ENCODE peak calls at places on chromosomes 2 and 18, in four cellular contexts. T is HepG2, R is H1, W is GM12878. M is an unnamed sample. For H3K27me3, the result is how much of the 10 kb centered on the place peaks cover.

GRCh38 chr2:159035790-159036411 is 67.5 kb downstream of the TANC1 start:
- DNase-seq in T (peak), R (no peak), W (no peak), M (peak)

GRCh38 chr2:191625016-191625415 is 52.9 kb upstream of the NABP1 start:
- DNase-seq in T (peak), R (no peak), W (no peak), M (no peak)

GRCh38 chr2:171088057-171088834 is 72.4 kb downstream of the TLK1 start:
- DNase-seq in T (no peak), R (no peak), W (no peak), M (no peak)

GRCh38 chr2:207746131-207746530 is 23.6 kb downstream of the FZD5 start:
- DNase-seq in T (peak), R (no peak), W (no peak), M (peak)

GRCh38 chr18:35178260-35178659 is 62.6 kb upstream of the ZNF397 start:
- DNase-seq in T (no peak), R (no peak), W (no peak), M (no peak)

GRCh38 chr2:197708331-197708730 is 3.2 kb downstream of the MARS2 start:
- DNase-seq in T (peak), R (no peak), W (no peak), M (no peak)

GRCh38 chr2:217611626-217612127 is 391.1 kb downstream of the TNS1 start:
- DNase-seq in T (no peak), R (no peak), W (no peak), M (no peak)

GRCh38 chr18:62413189-62413588 is 88.1 kb downstream of the TNFRSF11A start:
- DNase-seq in T (no peak), R (no peak), W (no peak), M (no peak)

GRCh38 chr2:19580830-19581229 is 222.4 kb upstream of the OSR1 start:
- DNase-seq in T (peak), R (no peak), W (no peak), M (no peak)

GRCh38 chr2:62305421-62306176 is 109.7 kb downstream of the B3GNT2 start:
- DNase-seq in T (no peak), R (no peak), W (peak), M (no peak)

GRCh38 chr2:99957724-99958123 is 184.7 kb downstream of the AFF3 start:
- DNase-seq in T (no peak), R (no peak), W (no peak), M (no peak)

GRCh38 chr2:170813611-170814550 is 2.8 kb upstream of the GAD1 start:
- DNase-seq in T (peak), R (peak), W (no peak), M (peak)

GRCh38 chr2:105042189-105042588 is 4.3 kb downstream of the MRPS9 start:
- DNase-seq in T (no peak), R (no peak), W (no peak), M (no peak)

GRCh38 chr2:109061736-109062557 is 67.1 kb upstream of the SH3RF3 start:
- DNase-seq in T (no peak), R (no peak), W (no peak), M (no peak)
- H3K27me3 ChIP-seq in T (under half), R (under half), W (under half), M (under half)

DNA sequence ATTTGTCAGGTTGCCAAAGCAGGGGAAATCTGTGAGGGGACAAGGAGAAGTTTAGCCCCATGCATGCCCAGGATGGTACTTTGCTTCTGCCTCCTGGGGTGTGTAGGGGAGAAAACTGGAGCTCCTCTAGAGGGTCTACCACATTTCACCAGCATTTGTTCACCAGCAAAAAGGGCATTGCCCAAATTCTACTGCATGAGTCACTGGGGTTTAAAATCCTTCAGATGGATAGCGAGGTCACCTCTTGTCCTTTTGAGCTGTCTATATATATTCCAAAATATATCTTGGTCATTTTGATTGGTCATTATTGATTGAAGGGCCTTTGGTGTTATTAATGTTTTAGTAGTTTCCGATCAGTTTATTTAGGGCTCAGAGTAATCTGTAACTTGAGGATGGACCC is 18.7 kb downstream of the FHOD3 start:
- DNase-seq in T (no peak), R (peak), W (no peak), M (no peak)
- H3K9ac ChIP-seq in T (no peak), R (no peak), W (no peak), M (no peak)

GRCh38 chr2:84905181-84906107 is at the start of gene TMSB10:
- DNase-seq in T (peak), R (peak), W (no peak), M (no peak)

GRCh38 chr2:84904717-84905174 is 710 bp upstream of the TMSB10 start:
- DNase-seq in T (no peak), R (peak), W (no peak), M (no peak)

GRCh38 chr2:84908948-84909713 is 3.7 kb downstream of the TMSB10 start:
- DNase-seq in T (no peak), R (no peak), W (no peak), M (no peak)

GRCh38 chr2:84906108-84906899 is 848 bp downstream of the TMSB10 start:
- DNase-seq in T (no peak), R (no peak), W (no peak), M (no peak)

GRCh38 chr2:84906900-84907714 is 1.7 kb downstream of the TMSB10 start:
- DNase-seq in T (peak), R (no peak), W (no peak), M (no peak)
- TF ChIP-seq SUZ12 in T (no peak), R (peak), W (no peak), M (no peak)

GRCh38 chr2:181596556-181596955 is 60.3 kb downstream of the CERKL start:
- DNase-seq in T (no peak), R (no peak), W (no peak), M (no peak)
- H3K27me3 ChIP-seq in T (under half), R (under half), W (under half), M (under half)

DNA sequence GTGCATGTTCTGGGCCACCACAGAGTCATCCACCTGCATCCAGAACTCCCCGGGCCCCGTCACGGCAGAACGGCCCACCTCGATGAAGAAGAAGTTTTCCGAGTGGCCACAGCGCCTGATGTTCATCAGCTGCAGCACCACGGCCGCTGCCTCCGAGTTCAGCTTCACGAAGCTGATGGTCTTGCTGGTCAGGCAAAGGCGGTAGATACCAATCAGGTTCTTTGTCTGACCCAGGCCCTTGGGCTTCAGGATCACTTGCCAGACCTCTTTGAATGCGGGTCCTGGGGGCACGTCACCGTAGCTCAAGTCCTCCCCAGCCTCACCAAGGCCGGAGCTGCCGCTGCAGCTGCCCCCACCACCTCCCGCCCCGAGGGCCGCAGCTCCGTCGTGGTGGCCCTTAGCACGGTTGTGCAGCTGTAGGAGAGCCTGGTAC is 1.6 kb downstream of the IRS1 start:
- DNase-seq in T (no peak), R (no peak), W (no peak), M (no peak)
- H3K9ac ChIP-seq in T (no peak), R (no peak), W (no peak), M (peak)

DNA sequence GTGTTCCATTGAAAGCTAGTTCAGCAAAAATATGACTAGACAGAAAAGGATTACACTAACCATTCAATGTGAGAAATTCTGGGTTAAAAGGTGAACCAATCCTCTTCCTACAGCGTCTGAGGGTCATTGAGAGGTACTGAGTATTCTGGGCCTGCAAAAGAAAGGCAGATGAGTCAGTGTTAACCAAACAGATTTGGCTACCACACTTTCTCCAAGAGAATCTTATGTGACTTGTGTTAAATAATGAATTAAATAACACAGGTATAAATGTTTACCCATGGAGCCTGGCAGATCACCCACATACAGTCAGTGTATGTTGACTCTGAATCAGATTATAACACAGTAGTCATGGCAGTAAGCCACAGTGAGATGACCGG is 266.1 kb downstream of the MREG start:
- DNase-seq in T (peak), R (no peak), W (no peak), M (no peak)
- TF ChIP-seq SUZ12 in T (no peak), R (no peak), W (no peak), M (no peak)

GRCh38 chr2:8679567-8679826 is 2.4 kb upstream of the ID2 start:
- DNase-seq in T (no peak), R (no peak), W (no peak), M (no peak)
- H3K27me3 ChIP-seq in T (under half), R (under half), W (under half), M (under half)

GRCh38 chr2:201467666-201468065 is 16.1 kb downstream of the STRADB start:
- DNase-seq in T (no peak), R (no peak), W (no peak), M (no peak)

GRCh38 chr2:201464547-201464946 is 13.0 kb downstream of the STRADB start:
- DNase-seq in T (no peak), R (no peak), W (no peak), M (no peak)

GRCh38 chr2:201465524-201465971 is 14.0 kb downstream of the STRADB start:
- DNase-seq in T (no peak), R (no peak), W (no peak), M (no peak)

GRCh38 chr2:201470821-201471731 is 19.5 kb downstream of the STRADB start:
- DNase-seq in T (no peak), R (peak), W (no peak), M (no peak)

GRCh38 chr2:201466050-201466660 is 14.6 kb downstream of the STRADB start:
- DNase-seq in T (no peak), R (no peak), W (no peak), M (no peak)
- H3K9ac ChIP-seq in T (no peak), R (no peak), W (no peak), M (no peak)

GRCh38 chr2:166357068-166357949 is 18.4 kb downstream of the SCN9A start:
- DNase-seq in T (no peak), R (no peak), W (no peak), M (no peak)
- TF ChIP-seq SUZ12 in T (no peak), R (no peak), W (no peak), M (no peak)

GRCh38 chr2:120552079-120552478 is 183.6 kb upstream of the GLI2 start:
- DNase-seq in T (no peak), R (no peak), W (no peak), M (no peak)
- H3K27me3 ChIP-seq in T (under half), R (under half), W (under half), M (half or more)

M was measured in NT2/D1.